ENCODE peak calls at places on chromosomes 12 and 14, in seven cellular contexts. E is GM06990; Z is HT-29; C is RCC 7860; Q is NAMALWA; K is stimulated activated CD4-positive, alpha-beta T cell treated with anti-CD3 and anti-CD28 coated beads, Interleukin-4, amount 100 ng/mL, for 4 hours; L is HTR-8/SVneo. M is an unnamed sample.

GRCh38 chr12:72081787-72082186 is 143.1 kb downstream of the TPH2 start:
- DNase-seq in E (no peak), K (no peak), C (no peak), L (no peak), Z (no peak), Q (no peak), M (no peak)

GRCh38 chr12:3336606-3337311 is 154.2 kb upstream of the PRMT8 start:
- DNase-seq in E (no peak), Z (no peak), Q (no peak), C (no peak), K (no peak), L (no peak), M (no peak)

GRCh38 chr12:131422744-131423143 is 288.1 kb upstream of the SFSWAP start:
- DNase-seq in Q (no peak), E (no peak), C (no peak), K (no peak), Z (no peak), L (no peak), M (no peak)

GRCh38 chr14:73723411-73723798 is 9.2 kb upstream of the PNMA1 start:
- DNase-seq in Z (no peak), L (no peak), E (no peak), C (peak; percentile 80), Q (no peak), K (no peak), M (peak; percentile 50)

GRCh38 chr12:81078469-81079196 is 754 bp downstream of the ACSS3 start:
- DNase-seq in Z (no peak), K (no peak), Q (no peak), L (no peak), E (no peak), C (no peak), M (peak; percentile 90)

GRCh38 chr12:26661399-26661798 is 171.6 kb downstream of the ITPR2 start:
- DNase-seq in Q (no peak), C (no peak), Z (no peak), E (no peak), L (no peak), K (no peak), M (no peak)

GRCh38 chr14:101865288-101865687 is 99.1 kb upstream of the DYNC1H1 start:
- DNase-seq in Q (no peak), E (no peak), Z (no peak), L (no peak), K (no peak), C (peak; percentile 80), M (no peak)

GRCh38 chr14:94907626-94908261 is 137.8 kb upstream of the GSC start:
- DNase-seq in Z (no peak), L (no peak), C (no peak), E (no peak), K (no peak), Q (no peak), M (peak; percentile 12)

GRCh38 chr12:19546027-19546426 is 106.7 kb downstream of the AEBP2 start:
- DNase-seq in C (no peak), Z (no peak), Q (no peak), E (no peak), K (no peak), L (no peak), M (peak; percentile 67)

GRCh38 chr14:105281354-105282097 is 19.3 kb downstream of the BRF1 start:
- DNase-seq in Z (peak; percentile 60), C (peak; percentile 30), L (peak; percentile 65), Q (peak; percentile 64), E (no peak), K (peak; percentile 16), M (peak; percentile 67)

GRCh38 chr12:53115112-53115890 is 12.0 kb downstream of the SOAT2 start:
- DNase-seq in Q (no peak), E (no peak), C (no peak), Z (no peak), L (no peak), K (no peak), M (no peak)

GRCh38 chr12:25594376-25594775 is 41.3 kb upstream of the LMNTD1 start:
- DNase-seq in K (no peak), Q (no peak), Z (no peak), E (no peak), L (no peak), C (no peak), M (no peak)

GRCh38 chr14:36105401-36105800 is 71.1 kb downstream of the PTCSC3 start:
- DNase-seq in Q (no peak), E (no peak), Z (peak; percentile 38), L (peak; percentile 43), C (peak; percentile 50), K (no peak), M (no peak)

GRCh38 chr14:32565256-32565655 is 236.2 kb downstream of the AKAP6 start:
- DNase-seq in E (no peak), K (no peak), Q (no peak), C (no peak), Z (no peak), L (no peak), M (no peak)

GRCh38 chr12:52438305-52439301 is 4.4 kb upstream of the KRT75 start:
- DNase-seq in K (no peak), Z (no peak), L (no peak), Q (no peak), E (no peak), C (no peak), M (no peak)

GRCh38 chr12:118680361-118680963 is 300.9 kb upstream of the SRRM4 start:
- DNase-seq in E (no peak), Q (no peak), K (no peak), Z (peak; percentile 4), L (peak; percentile 3), C (no peak), M (no peak)

GRCh38 chr12:95963104-95963503 is 20.0 kb downstream of the AMDHD1 start:
- DNase-seq in Z (peak; percentile 32), C (no peak), E (no peak), Q (peak; percentile 48), K (no peak), L (no peak), M (no peak)

GRCh38 chr12:3461391-3461790 is 29.6 kb upstream of the PRMT8 start:
- DNase-seq in K (no peak), L (no peak), E (no peak), Z (no peak), Q (no peak), C (no peak), M (no peak)

GRCh38 chr12:19572920-19573558 is 133.7 kb downstream of the AEBP2 start:
- DNase-seq in L (peak; percentile 29), E (peak; percentile 15), K (no peak), Q (peak; percentile 74), C (peak; percentile 31), Z (peak; percentile 38), M (peak; percentile 67)

GRCh38 chr12:69966409-69966808 is 141.4 kb downstream of the MYRFL start:
- DNase-seq in Z (peak; percentile 58), Q (no peak), C (peak; percentile 54), L (peak; percentile 25), K (no peak), E (no peak), M (peak; percentile 16)

GRCh38 chr12:54195736-54196347 is 7.1 kb upstream of the SMUG1 start:
- DNase-seq in C (peak; percentile 12), L (peak; percentile 71), Q (peak; percentile 52), K (no peak), Z (peak; percentile 49), E (peak; percentile 25), M (peak; percentile 91)

GRCh38 chr14:56514663-56515371 is 64.8 kb upstream of the TMEM260 start:
- DNase-seq in E (no peak), Q (no peak), K (peak; percentile 8), Z (no peak), L (no peak), C (peak; percentile 4), M (peak; percentile 45)

GRCh38 chr12:131962069-131962468 is 12.3 kb downstream of the EP400 start:
- DNase-seq in L (no peak), Z (no peak), Q (no peak), K (no peak), E (no peak), C (no peak), M (no peak)

GRCh38 chr12:6724409-6724797 is 557 bp downstream of the COPS7A start:
- DNase-seq in K (no peak), Z (no peak), L (peak; percentile 38), Q (peak; percentile 74), C (peak; percentile 27), E (no peak), M (no peak)

GRCh38 chr12:97960741-97961608 is 498.4 kb downstream of the RMST start:
- DNase-seq in Q (peak; percentile 54), E (no peak), Z (peak; percentile 56), K (no peak), C (no peak), L (peak; percentile 2), M (peak; percentile 4)

GRCh38 chr12:90233168-90234100 is 524.8 kb upstream of the ATP2B1 start:
- DNase-seq in K (no peak), L (no peak), Z (no peak), E (no peak), C (no peak), Q (no peak), M (peak; percentile 47)

GRCh38 chr12:24821691-24822090 is 127.2 kb downstream of the BCAT1 start:
- DNase-seq in K (no peak), L (no peak), E (no peak), Z (no peak), C (peak; percentile 67), Q (no peak), M (peak; percentile 89)

GRCh38 chr12:57611810-57612710 is 825 bp downstream of the ARHGEF25 start:
- DNase-seq in Q (no peak), K (no peak), L (no peak), E (no peak), C (no peak), Z (no peak), M (no peak)

GRCh38 chr14:37328673-37329072 is 130.9 kb downstream of the MIPOL1 start:
- DNase-seq in E (no peak), C (no peak), K (no peak), Q (no peak), Z (no peak), L (no peak), M (no peak)

GRCh38 chr12:79295572-79295971 is 395.2 kb downstream of the PAWR start:
- DNase-seq in Z (no peak), E (no peak), K (no peak), C (no peak), Q (no peak), L (no peak), M (no peak)

GRCh38 chr14:72808564-72808963 is 85.3 kb downstream of the DPF3 start:
- DNase-seq in L (no peak), E (no peak), Q (no peak), Z (no peak), C (no peak), K (no peak), M (no peak)

GRCh38 chr14:23555882-23556699 is at the start of gene THTPA:
- DNase-seq in K (peak; percentile 93), Q (peak; percentile 96), L (peak; percentile 82), E (peak; percentile 91), C (peak; percentile 60), Z (peak; percentile 83), M (peak; percentile 90)

GRCh38 chr14:67428501-67429031 is 16.6 kb upstream of the PLEK2 start:
- DNase-seq in C (peak; percentile 4), Z (peak; percentile 52), Q (no peak), K (no peak), E (no peak), L (no peak), M (peak; percentile 87)

GRCh38 chr14:33790996-33791395 is 159.9 kb downstream of the EGLN3 start:
- DNase-seq in C (no peak), E (no peak), Z (no peak), Q (no peak), L (no peak), K (no peak), M (no peak)

GRCh38 chr12:57236224-57236924 is 6.9 kb downstream of the SHMT2 start:
- DNase-seq in L (no peak), Z (no peak), C (no peak), E (peak; percentile 50), Q (peak; percentile 45), K (no peak), M (no peak)

GRCh38 chr12:64088431-64089349 is 133.4 kb downstream of the KICS2 start:
- DNase-seq in E (no peak), C (peak; percentile 94), Z (peak; percentile 98), L (peak; percentile 89), Q (no peak), K (no peak), M (peak; percentile 96)

GRCh38 chr14:54108481-54109471 is 152.2 kb upstream of the BMP4 start:
- DNase-seq in E (no peak), Q (peak; percentile 18), L (peak; percentile 28), C (peak; percentile 22), Z (peak; percentile 77), K (no peak), M (peak; percentile 95)

GRCh38 chr12:127583041-127583440 is 683.9 kb upstream of the TMEM132C start:
- DNase-seq in K (no peak), Q (no peak), L (no peak), E (no peak), Z (no peak), C (no peak), M (no peak)

M was measured in iris pigment epithelial cell.